ENCODE peak calls at places on chromosome 20, in eight cellular contexts. H, E, P, N, T, K, L and V are unnamed samples.

GRCh38 chr20:48266571-48266970 is 481.3 kb upstream of the SULF2 start:
- DNase-seq in H (no peak), E (no peak), P (no peak), N (no peak), T (no peak), K (no peak), L (no peak), V (no peak)

GRCh38 chr20:32991386-32991785 is 12.8 kb downstream of the SUN5 start:
- DNase-seq in H (no peak), E (no peak), P (no peak), N (no peak), T (no peak), K (no peak), L (no peak), V (no peak)

GRCh38 chr20:32650545-32650944 is 23.2 kb downstream of the C20orf203 start:
- DNase-seq in H (no peak), E (no peak), P (no peak), N (no peak), T (no peak), K (no peak), L (no peak), V (no peak)

GRCh38 chr20:50691585-50692552 is 527 bp upstream of the RIPOR3 start:
- DNase-seq in H (no peak), E (no peak), P (no peak), N (peak), T (no peak), K (no peak), L (peak), V (peak)

GRCh38 chr20:58691773-58692578 is 624 bp upstream of the NPEPL1 start:
- DNase-seq in H (peak), E (no peak), P (no peak), N (peak), T (no peak), K (no peak), L (peak), V (peak)

GRCh38 chr20:61719691-61720347 is 345.9 kb downstream of the TAF4 start:
- DNase-seq in H (no peak), E (peak), P (no peak), N (no peak), T (no peak), K (no peak), L (no peak), V (no peak)

GRCh38 chr20:10523438-10523837 is 88.3 kb downstream of the SLX4IP start:
- DNase-seq in H (peak), E (no peak), P (no peak), N (no peak), T (peak), K (peak), L (peak), V (no peak)

GRCh38 chr20:11117808-11118528 is 444.2 kb upstream of the JAG1 start:
- DNase-seq in H (peak), E (no peak), P (no peak), N (no peak), T (no peak), K (no peak), L (peak), V (peak)

GRCh38 chr20:32589769-32590168 is 4.6 kb upstream of the NOL4L start:
- DNase-seq in H (no peak), E (no peak), P (no peak), N (no peak), T (no peak), K (no peak), L (no peak), V (no peak)

GRCh38 chr20:18395544-18395943 is 71.3 kb downstream of the DZANK1 start:
- DNase-seq in H (no peak), E (no peak), P (no peak), N (no peak), T (no peak), K (no peak), L (no peak), V (no peak)

GRCh38 chr20:35618032-35618371 is 2.4 kb downstream of the SPAG4 start:
- DNase-seq in H (no peak), E (no peak), P (no peak), N (no peak), T (no peak), K (no peak), L (no peak), V (no peak)

GRCh38 chr20:42846784-42847490 is 342.8 kb downstream of the PTPRT start:
- DNase-seq in H (no peak), E (no peak), P (no peak), N (no peak), T (no peak), K (no peak), L (no peak), V (no peak)

GRCh38 chr20:19885981-19886665 is 128.1 kb downstream of the RIN2 start:
- DNase-seq in H (peak), E (no peak), P (no peak), N (peak), T (no peak), K (peak), L (peak), V (no peak)